ENCODE peak calls at places on chromosomes 6 and 20, in ten cellular contexts. T is adipocyte, Z is fibroblast of villous mesenchyme, X is choroid plexus epithelial cell, K is spleen, G is BE2C, F is small intestine, H is pancreas, W is astrocyte of the spinal cord, N is fibroblast of mammary gland. I is an unnamed sample.

GRCh38 chr20:10060223-10060622 is 25.4 kb downstream of the ANKEF1 start:
- DNase-seq in T (no peak), Z (no peak), X (peak), K (no peak), G (peak), F (no peak), H (no peak), W (peak), N (no peak), I (no peak)

GRCh38 chr6:160735523-160735922 is 33.5 kb downstream of the PLG start:
- DNase-seq in T (no peak), Z (no peak), X (no peak), K (no peak), G (no peak), F (no peak), H (no peak), W (no peak), N (no peak), I (no peak)

GRCh38 chr6:69650703-69651102 is 146.1 kb downstream of the LMBRD1 start:
- DNase-seq in T (no peak), Z (no peak), X (no peak), K (no peak), G (no peak), F (no peak), H (no peak), W (no peak), N (no peak), I (no peak)

GRCh38 chr6:13011612-13012146 is 295.1 kb downstream of the PHACTR1 start:
- DNase-seq in T (no peak), Z (no peak), X (no peak), K (no peak), G (no peak), F (peak), H (no peak), W (no peak), N (no peak), I (no peak)

GRCh38 chr20:35909176-35909575 is 45.1 kb downstream of the SCAND1 start:
- DNase-seq in T (no peak), Z (no peak), X (no peak), K (no peak), G (no peak), F (no peak), H (no peak), W (no peak), N (no peak), I (no peak)

GRCh38 chr6:147016440-147016839 is 187.8 kb upstream of the STXBP5 start:
- DNase-seq in T (no peak), Z (no peak), X (no peak), K (no peak), G (no peak), F (no peak), H (no peak), W (no peak), N (no peak), I (no peak)

GRCh38 chr6:113819169-113819830 is 37.8 kb upstream of the MARCKS start:
- DNase-seq in T (no peak), Z (no peak), X (no peak), K (no peak), G (no peak), F (peak), H (peak), W (no peak), N (no peak), I (no peak)

GRCh38 chr20:59828478-59829414 is 104.7 kb downstream of the SYCP2 start:
- DNase-seq in T (no peak), Z (no peak), X (no peak), K (peak), G (no peak), F (no peak), H (no peak), W (no peak), N (no peak), I (no peak)

GRCh38 chr6:134938896-134939295 is 11.0 kb downstream of the ALDH8A1 start:
- DNase-seq in T (no peak), Z (no peak), X (no peak), K (no peak), G (no peak), F (no peak), H (no peak), W (no peak), N (no peak), I (no peak)

GRCh38 chr20:38685853-38686473 is 38.3 kb upstream of the SLC32A1 start:
- DNase-seq in T (peak), Z (peak), X (peak), K (no peak), G (no peak), F (peak), H (peak), W (peak), N (peak), I (peak)

GRCh38 chr20:63330084-63330760 is 30.9 kb downstream of the CHRNA4 start:
- DNase-seq in T (no peak), Z (no peak), X (no peak), K (no peak), G (no peak), F (no peak), H (no peak), W (no peak), N (no peak), I (no peak)

GRCh38 chr6:166600932-166601331 is 14.5 kb upstream of the RAMACL start:
- DNase-seq in T (peak), Z (no peak), X (no peak), K (no peak), G (no peak), F (no peak), H (no peak), W (no peak), N (no peak), I (no peak)

GRCh38 chr6:135266675-135267074 is 85.6 kb downstream of the MYB start:
- DNase-seq in T (no peak), Z (no peak), X (no peak), K (no peak), G (no peak), F (no peak), H (no peak), W (no peak), N (no peak), I (no peak)

GRCh38 chr20:14526891-14527290 is 189.5 kb upstream of the FLRT3 start:
- DNase-seq in T (no peak), Z (no peak), X (no peak), K (no peak), G (no peak), F (no peak), H (no peak), W (no peak), N (no peak), I (no peak)

GRCh38 chr6:95794749-95795148 is 217.4 kb downstream of the MANEA start:
- DNase-seq in T (no peak), Z (no peak), X (no peak), K (no peak), G (no peak), F (no peak), H (no peak), W (no peak), N (no peak), I (no peak)

GRCh38 chr20:45913105-45913504 is 1.1 kb upstream of the PLTP start:
- DNase-seq in T (no peak), Z (no peak), X (no peak), K (no peak), G (no peak), F (no peak), H (no peak), W (no peak), N (peak), I (no peak)

DNA sequence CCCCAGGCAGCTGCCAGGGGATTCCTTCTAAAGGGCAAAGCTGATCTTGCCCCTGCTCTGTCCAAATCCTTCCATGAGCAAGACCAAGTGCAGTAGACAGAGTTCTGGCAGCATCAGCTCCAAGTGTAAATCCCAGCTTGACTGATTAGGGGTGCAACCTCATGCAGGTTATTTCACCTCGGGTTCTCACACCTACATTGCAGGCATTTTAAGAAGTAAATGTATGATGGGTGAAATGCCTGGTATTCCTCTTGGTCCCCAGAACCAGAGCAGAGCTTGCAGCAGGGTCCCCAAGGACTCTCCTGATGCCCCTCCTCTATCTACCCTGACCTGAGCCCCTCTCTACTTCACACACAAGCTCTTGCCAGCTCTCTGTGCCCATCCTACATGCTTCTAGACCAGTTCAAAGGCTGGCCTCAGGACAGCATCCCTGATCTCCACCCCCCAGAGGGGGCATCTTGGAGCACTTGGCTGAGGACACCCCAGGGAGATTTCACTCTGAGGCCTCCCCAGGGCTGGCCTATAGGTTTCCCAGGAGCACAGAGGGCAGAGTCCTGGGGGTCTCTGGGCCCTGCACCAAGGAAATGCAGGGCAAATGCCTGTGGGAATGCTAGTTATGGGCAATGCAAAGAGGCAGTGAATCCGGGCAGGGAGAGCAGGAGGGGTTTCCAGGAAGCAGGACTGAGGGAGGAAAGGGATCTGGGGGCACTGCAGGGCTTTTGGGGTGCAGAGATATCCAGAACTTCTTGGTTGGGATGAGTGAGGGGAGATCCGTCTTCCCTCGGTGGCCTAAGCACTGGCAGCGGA is 1.0 kb downstream of the LZTS3 start:
- DNase-seq in T (no peak), Z (no peak), X (no peak), K (no peak), G (no peak), F (no peak), H (no peak), W (no peak), N (no peak), I (no peak)
- H3K4me3 ChIP-seq in T (peak), Z (peak), X (peak), K (peak), G (peak), F (no peak), H (peak), W (peak), N (no peak), I (no peak)

GRCh38 chr20:48526936-48527335 is 300.9 kb downstream of the PREX1 start:
- DNase-seq in T (no peak), Z (no peak), X (no peak), K (no peak), G (no peak), F (no peak), H (no peak), W (no peak), N (no peak), I (no peak)

GRCh38 chr20:48528346-48528745 is 299.5 kb downstream of the PREX1 start:
- DNase-seq in T (no peak), Z (no peak), X (no peak), K (no peak), G (no peak), F (no peak), H (no peak), W (no peak), N (no peak), I (no peak)

GRCh38 chr20:48527771-48528170 is 300.0 kb downstream of the PREX1 start:
- DNase-seq in T (no peak), Z (no peak), X (no peak), K (no peak), G (no peak), F (no peak), H (no peak), W (no peak), N (no peak), I (no peak)

GRCh38 chr20:48531505-48531904 is 296.3 kb downstream of the PREX1 start:
- DNase-seq in T (no peak), Z (no peak), X (no peak), K (no peak), G (no peak), F (no peak), H (no peak), W (no peak), N (peak), I (no peak)

GRCh38 chr20:48530957-48531356 is 296.8 kb downstream of the PREX1 start:
- DNase-seq in T (no peak), Z (no peak), X (no peak), K (no peak), G (no peak), F (no peak), H (no peak), W (no peak), N (no peak), I (no peak)
- H3K4me3 ChIP-seq in T (no peak), Z (no peak), X (no peak), K (no peak), G (no peak), F (no peak), H (no peak), W (no peak), N (no peak), I (no peak)

GRCh38 chr6:31465185-31465536 is 32.8 kb upstream of the MICB start:
- DNase-seq in T (no peak), Z (no peak), X (no peak), K (no peak), G (no peak), F (no peak), H (no peak), W (no peak), N (no peak), I (no peak)

GRCh38 chr6:31464252-31465184 is 33.4 kb upstream of the MICB start:
- DNase-seq in T (no peak), Z (no peak), X (no peak), K (no peak), G (no peak), F (no peak), H (no peak), W (no peak), N (no peak), I (peak)

GRCh38 chr6:31467151-31467550 is 30.8 kb upstream of the MICB start:
- DNase-seq in T (no peak), Z (no peak), X (no peak), K (no peak), G (no peak), F (no peak), H (no peak), W (no peak), N (no peak), I (no peak)

GRCh38 chr6:31466466-31466865 is 31.5 kb upstream of the MICB start:
- DNase-seq in T (no peak), Z (no peak), X (no peak), K (no peak), G (no peak), F (no peak), H (no peak), W (no peak), N (no peak), I (no peak)

GRCh38 chr6:31465718-31466117 is 32.2 kb upstream of the MICB start:
- DNase-seq in T (no peak), Z (no peak), X (no peak), K (no peak), G (no peak), F (no peak), H (no peak), W (no peak), N (no peak), I (no peak)
- H3K4me3 ChIP-seq in T (no peak), Z (no peak), X (no peak), K (peak), G (no peak), F (no peak), H (no peak), W (no peak), N (no peak), I (peak)

DNA sequence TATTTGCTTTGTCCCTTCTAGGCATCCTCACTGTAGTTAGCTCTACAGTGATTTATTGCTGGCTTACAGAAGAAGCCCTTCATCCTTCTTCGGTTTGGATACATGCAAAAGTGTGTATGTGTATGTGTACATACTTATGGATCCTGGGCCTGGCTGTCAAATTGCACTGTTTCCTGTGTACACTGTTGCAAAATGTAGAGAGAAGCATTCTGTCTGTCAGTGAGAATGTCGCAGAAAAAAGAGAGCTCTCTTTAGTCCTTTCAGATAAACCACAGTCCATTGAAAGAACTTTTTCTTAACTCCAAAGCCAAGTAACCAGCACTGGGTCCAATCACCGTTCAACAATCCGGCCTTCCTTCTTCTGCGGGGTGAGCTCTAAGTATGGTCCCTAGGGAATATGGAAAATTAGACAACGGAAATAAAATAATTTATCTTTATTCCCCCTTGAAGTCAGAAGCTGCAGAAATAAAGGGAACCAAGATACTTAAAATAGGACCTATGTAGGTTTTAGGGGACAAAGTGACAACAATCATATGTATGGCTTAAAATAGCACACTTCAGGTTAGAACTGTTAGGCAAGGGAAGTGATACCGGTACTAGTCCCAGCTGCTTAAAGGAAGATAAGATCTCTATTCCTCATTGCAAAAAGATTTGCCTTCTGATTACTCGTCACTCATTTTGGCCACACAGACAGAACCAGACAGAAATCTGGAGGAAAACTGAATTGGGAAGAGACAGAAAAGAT is 107.0 kb downstream of the CD83 start:
- DNase-seq in T (no peak), Z (no peak), X (no peak), K (no peak), G (no peak), F (no peak), H (no peak), W (no peak), N (no peak), I (no peak)
- H3K4me3 ChIP-seq in T (no peak), Z (no peak), X (no peak), K (no peak), G (no peak), F (no peak), H (no peak), W (no peak), N (no peak), I (no peak)

DNA sequence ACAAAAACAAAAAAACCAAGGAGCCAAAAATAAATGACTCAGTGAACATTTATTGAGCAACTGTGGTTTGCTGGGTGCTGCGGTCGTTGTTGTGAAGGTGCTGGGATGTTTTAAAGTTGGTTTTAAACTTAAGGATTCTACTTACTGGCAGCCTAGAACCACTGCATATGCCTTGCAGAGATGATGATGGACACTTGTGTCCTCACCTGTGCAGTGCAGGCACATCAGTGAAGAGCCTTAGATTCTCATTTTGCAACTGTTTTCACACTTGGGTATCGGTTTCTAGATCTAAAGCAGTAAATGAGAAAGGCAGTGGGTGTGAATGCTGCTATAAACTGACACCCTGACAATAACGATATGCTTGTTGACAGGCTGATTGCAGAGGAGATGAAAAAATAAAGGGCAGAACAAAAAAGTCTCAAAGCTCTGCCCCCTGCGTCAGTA is 68.8 kb downstream of the UTRN start:
- DNase-seq in T (no peak), Z (no peak), X (no peak), K (no peak), G (no peak), F (no peak), H (no peak), W (no peak), N (no peak), I (peak)
- H3K4me3 ChIP-seq in T (no peak), Z (no peak), X (no peak), K (no peak), G (no peak), F (no peak), H (no peak), W (no peak), N (no peak), I (no peak)

DNA sequence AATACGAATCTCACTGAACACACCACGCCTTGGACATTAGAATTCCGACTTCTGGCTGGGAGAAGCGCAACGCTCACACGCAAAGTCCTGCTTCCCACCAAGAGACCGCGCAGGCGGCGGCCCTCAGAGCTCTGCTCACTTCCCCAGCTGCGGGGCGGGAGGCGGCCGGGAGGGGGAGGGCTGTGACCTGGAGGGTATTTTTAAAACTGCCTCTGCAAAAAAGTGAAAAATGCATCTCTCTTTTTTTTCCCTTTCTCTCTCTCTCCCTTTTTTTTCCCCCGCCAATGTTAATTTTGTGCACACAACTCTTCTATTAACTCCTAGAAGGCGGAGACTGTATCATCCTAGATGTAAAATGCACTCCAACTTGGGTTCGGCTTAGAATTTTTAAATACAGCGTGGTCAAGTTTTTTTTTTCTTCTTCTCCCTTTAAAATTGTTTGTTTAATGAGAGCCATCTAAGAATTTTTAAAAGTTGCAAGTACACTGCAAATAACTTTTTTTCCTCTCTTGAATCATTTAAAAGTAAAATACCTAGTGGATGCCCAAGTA is 66.4 kb downstream of the STX11 start:
- DNase-seq in T (no peak), Z (no peak), X (no peak), K (peak), G (no peak), F (no peak), H (no peak), W (no peak), N (no peak), I (no peak)
- H3K4me3 ChIP-seq in T (peak), Z (peak), X (peak), K (peak), G (peak), F (no peak), H (peak), W (peak), N (peak), I (peak)

DNA sequence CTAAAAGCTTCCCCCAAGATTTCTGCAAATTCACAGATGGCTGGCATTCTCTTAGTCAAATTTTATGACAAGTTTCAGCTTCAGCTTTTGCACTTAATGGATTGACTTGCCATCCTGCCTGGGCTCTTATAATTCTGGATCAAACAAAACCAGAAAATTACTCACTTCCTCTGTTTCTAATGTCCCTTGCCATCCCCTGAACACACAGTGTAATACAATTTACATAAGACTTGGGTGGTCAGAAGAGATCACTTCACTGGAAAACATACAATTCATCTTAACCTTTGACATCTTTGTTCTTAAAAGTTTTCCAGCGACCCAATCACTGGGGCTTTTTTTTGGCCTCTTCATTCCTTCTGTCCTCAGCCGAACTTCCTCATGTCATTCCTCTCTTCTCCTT is 199.0 kb downstream of the ARHGAP18 start:
- DNase-seq in T (no peak), Z (no peak), X (peak), K (no peak), G (no peak), F (no peak), H (no peak), W (peak), N (peak), I (no peak)
- H3K4me3 ChIP-seq in T (no peak), Z (no peak), X (no peak), K (no peak), G (no peak), F (no peak), H (no peak), W (no peak), N (no peak), I (no peak)

DNA sequence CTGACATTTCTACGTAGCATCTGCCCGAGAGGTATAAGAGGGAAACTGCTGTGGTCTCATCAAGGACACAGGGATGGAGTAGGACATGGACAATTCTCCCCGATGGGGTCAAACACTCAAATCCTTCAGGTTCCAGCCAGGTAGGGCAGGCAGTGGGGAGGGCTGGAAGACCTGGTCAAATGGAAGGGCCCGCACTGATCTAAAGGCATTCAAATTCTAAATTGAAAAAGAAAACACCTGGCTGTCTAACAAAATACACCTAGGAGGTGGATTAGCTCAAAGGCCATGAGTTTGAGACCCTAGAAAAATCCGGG is 8.2 kb downstream of the DUSP15 start:
- DNase-seq in T (no peak), Z (no peak), X (no peak), K (no peak), G (no peak), F (no peak), H (no peak), W (no peak), N (no peak), I (no peak)
- H3K4me3 ChIP-seq in T (no peak), Z (no peak), X (no peak), K (no peak), G (no peak), F (no peak), H (no peak), W (no peak), N (no peak), I (no peak)